ENCODE peak calls at places on chromosomes 5 and 9, in nine cellular contexts. K is neural progenitor cell; V is retinal pigment epithelial cell; G is AG09309; C is activated CD8-positive, alpha-beta memory T cell treated with anti-CD3 and anti-CD28 coated beads for 48 hours; A is OCI-LY7; L is SK-N-DZ; M is nephron progenitor cell; O is stimulated activated CD4-positive, alpha-beta T cell treated with anti-CD3 and anti-CD28 coated beads, Interleukin-15, amount 100 ng/mL, for 24 hours. F is an unnamed sample.

GRCh38 chr5:81021486-81021885 is 61.3 kb downstream of the RASGRF2 start:
- DNase-seq in K (no peak), O (no peak), C (no peak), V (no peak), G (peak), A (no peak), L (no peak), M (no peak), F (no peak)

GRCh38 chr5:33649801-33650482 is 209.2 kb downstream of the TARS1 start:
- DNase-seq in L (no peak), C (no peak), G (peak), K (peak), M (no peak), V (peak), A (no peak), O (no peak), F (no peak)

GRCh38 chr9:97564291-97565175 is 63.1 kb downstream of the TMOD1 start:
- DNase-seq in V (peak), L (peak), C (no peak), O (no peak), M (no peak), A (no peak), G (peak), K (peak), F (peak)

GRCh38 chr9:5582835-5583195 is 46.1 kb upstream of the RIC1 start:
- DNase-seq in C (no peak), M (no peak), O (peak), L (no peak), V (peak), K (no peak), G (peak), A (peak), F (no peak)

GRCh38 chr5:160291467-160291866 is 20.9 kb downstream of the CCNJL start:
- DNase-seq in A (no peak), O (no peak), G (no peak), L (no peak), M (no peak), K (no peak), C (no peak), V (peak), F (no peak)

GRCh38 chr5:166909040-166909439 is 1382.4 kb upstream of the WWC1 start:
- DNase-seq in V (peak), L (no peak), A (no peak), C (no peak), M (no peak), O (no peak), G (no peak), K (no peak), F (no peak)

GRCh38 chr5:52657231-52657645 is 130.5 kb upstream of the ITGA1 start:
- DNase-seq in O (no peak), L (peak), G (peak), M (peak), A (peak), C (no peak), K (peak), V (peak), F (no peak)

GRCh38 chr9:81653240-81653639 is 36.1 kb downstream of the TLE1 start:
- DNase-seq in M (no peak), K (no peak), O (no peak), C (no peak), L (no peak), G (no peak), V (no peak), A (no peak), F (no peak)

GRCh38 chr9:14238518-14238917 is 75.4 kb downstream of the NFIB start:
- DNase-seq in L (no peak), V (no peak), G (no peak), A (no peak), K (peak), O (no peak), M (no peak), C (no peak), F (no peak)

GRCh38 chr5:150490754-150491153 is 17.2 kb upstream of the NDST1 start:
- DNase-seq in M (no peak), C (no peak), O (no peak), L (no peak), K (no peak), G (no peak), A (no peak), V (no peak), F (no peak)

GRCh38 chr5:33743089-33743488 is 148.7 kb downstream of the ADAMTS12 start:
- DNase-seq in C (no peak), M (no peak), V (no peak), G (no peak), K (no peak), L (peak), O (no peak), A (no peak), F (no peak)

GRCh38 chr9:28234899-28235277 is 661.6 kb upstream of the C9orf72 start:
- DNase-seq in G (peak), M (no peak), C (no peak), O (no peak), A (no peak), L (no peak), V (peak), K (no peak), F (peak)

GRCh38 chr5:15719784-15720183 is 219.8 kb downstream of the FBXL7 start:
- DNase-seq in L (no peak), M (no peak), O (no peak), G (no peak), V (no peak), A (no peak), C (no peak), K (no peak), F (no peak)

GRCh38 chr9:131397100-131397790 is 3.4 kb downstream of the PRRC2B start:
- DNase-seq in C (no peak), V (no peak), K (peak), G (no peak), O (no peak), L (no peak), A (no peak), M (no peak), F (peak)

GRCh38 chr5:58963361-58963760 is 380.5 kb downstream of the RAB3C start:
- DNase-seq in K (no peak), V (no peak), G (no peak), O (no peak), L (no peak), C (no peak), A (no peak), M (no peak), F (no peak)

GRCh38 chr5:132224721-132225120 is 2.9 kb downstream of the P4HA2 start:
- DNase-seq in G (no peak), M (no peak), C (no peak), O (no peak), V (no peak), L (no peak), K (no peak), A (no peak), F (peak)

GRCh38 chr5:150895431-150896428 is 9.1 kb downstream of the ZNF300 start:
- DNase-seq in G (no peak), V (no peak), O (no peak), K (no peak), C (no peak), L (no peak), A (no peak), M (no peak), F (no peak)

GRCh38 chr5:34905564-34905963 is 9.7 kb downstream of the RAD1 start:
- DNase-seq in O (no peak), L (no peak), M (no peak), A (no peak), G (no peak), K (no peak), C (no peak), V (no peak), F (no peak)

GRCh38 chr9:93127395-93127911 is 6.6 kb downstream of the NINJ1 start:
- DNase-seq in V (peak), C (no peak), M (no peak), L (no peak), G (no peak), K (no peak), O (no peak), A (no peak), F (peak)

GRCh38 chr5:1568201-1568979 is 44.6 kb upstream of the LPCAT1 start:
- DNase-seq in V (peak), M (no peak), C (no peak), O (no peak), L (no peak), G (peak), A (no peak), K (no peak), F (no peak)

F was measured in endodermal cell.